ENCODE peak calls at places on chromosome 4, in five cellular contexts. One of them, this sample, is unnamed.
A peak's percentile ranks its signal among the peaks of the same experiment; 100 is the strongest.

GRCh38 chr4:139641218-139641617 is 24.4 kb upstream of the MGST2 start:
- DNase-seq in coronary artery: no peak
- DNase-seq in mucosa of descending colon: no peak
- DNase-seq in heart right ventricle: no peak
- DNase-seq in H4: no peak
- DNase-seq in this sample: no peak

GRCh38 chr4:52939739-52940138 is 77.6 kb downstream of the RASL11B start:
- DNase-seq in coronary artery: no peak
- DNase-seq in mucosa of descending colon: no peak
- DNase-seq in heart right ventricle: no peak
- DNase-seq in H4: no peak
- DNase-seq in this sample: no peak

GRCh38 chr4:138051157-138051556 is 191.0 kb downstream of the SLC7A11 start:
- DNase-seq in coronary artery: no peak
- DNase-seq in mucosa of descending colon: no peak
- DNase-seq in heart right ventricle: no peak
- DNase-seq in H4: no peak
- DNase-seq in this sample: no peak

GRCh38 chr4:138945840-138946239 is 69.7 kb upstream of the NOCT start:
- DNase-seq in coronary artery: no peak
- DNase-seq in mucosa of descending colon: no peak
- DNase-seq in heart right ventricle: no peak
- DNase-seq in H4: no peak
- DNase-seq in this sample: no peak

GRCh38 chr4:89303989-89304388 is 3.6 kb downstream of the GPRIN3 start:
- DNase-seq in coronary artery: no peak
- DNase-seq in mucosa of descending colon: no peak
- DNase-seq in heart right ventricle: no peak
- DNase-seq in H4: no peak
- DNase-seq in this sample: peak; percentile 24

GRCh38 chr4:120765271-120765985 is 157.1 kb downstream of the PRDM5 start:
- DNase-seq in coronary artery: no peak
- DNase-seq in mucosa of descending colon: no peak
- DNase-seq in heart right ventricle: no peak
- DNase-seq in H4: no peak
- DNase-seq in this sample: peak; percentile 68

GRCh38 chr4:84971319-84971932 is 4.9 kb upstream of the WDFY3 start:
- DNase-seq in coronary artery: no peak
- DNase-seq in mucosa of descending colon: no peak
- DNase-seq in heart right ventricle: no peak
- DNase-seq in H4: peak; percentile 62
- DNase-seq in this sample: peak; percentile 31

GRCh38 chr4:54784188-54784671 is 126.5 kb downstream of the KIT start:
- DNase-seq in coronary artery: peak; percentile 92
- DNase-seq in mucosa of descending colon: peak; percentile 72
- DNase-seq in heart right ventricle: peak; percentile 90
- DNase-seq in H4: peak; percentile 69
- DNase-seq in this sample: peak; percentile 5

GRCh38 chr4:63986253-63986652 is 423.0 kb downstream of the TECRL start:
- DNase-seq in coronary artery: no peak
- DNase-seq in mucosa of descending colon: no peak
- DNase-seq in heart right ventricle: no peak
- DNase-seq in H4: no peak
- DNase-seq in this sample: no peak

GRCh38 chr4:146087856-146088255 is 87.7 kb upstream of the LSM6 start:
- DNase-seq in coronary artery: no peak
- DNase-seq in mucosa of descending colon: no peak
- DNase-seq in heart right ventricle: no peak
- DNase-seq in H4: no peak
- DNase-seq in this sample: no peak

GRCh38 chr4:38150766-38151165 is 190.6 kb downstream of the PTTG2 start:
- DNase-seq in coronary artery: no peak
- DNase-seq in mucosa of descending colon: no peak
- DNase-seq in heart right ventricle: no peak
- DNase-seq in H4: peak; percentile 57
- DNase-seq in this sample: no peak

GRCh38 chr4:1193206-1194027 is 21.0 kb upstream of the SPON2 start:
- DNase-seq in coronary artery: peak; percentile 68
- DNase-seq in mucosa of descending colon: no peak
- DNase-seq in heart right ventricle: peak; percentile 13
- DNase-seq in H4: no peak
- DNase-seq in this sample: no peak

GRCh38 chr4:2743518-2744445 is 12.4 kb downstream of the TNIP2 start:
- DNase-seq in coronary artery: no peak
- DNase-seq in mucosa of descending colon: peak; percentile 82
- DNase-seq in heart right ventricle: no peak
- DNase-seq in H4: peak; percentile 5
- DNase-seq in this sample: no peak

GRCh38 chr4:151604238-151604637 is 156.6 kb downstream of the GATB start:
- DNase-seq in coronary artery: no peak
- DNase-seq in mucosa of descending colon: no peak
- DNase-seq in heart right ventricle: no peak
- DNase-seq in H4: peak; percentile 17
- DNase-seq in this sample: peak; percentile 4

GRCh38 chr4:76590847-76591281 is 155.8 kb downstream of the SHROOM3 start:
- DNase-seq in coronary artery: no peak
- DNase-seq in mucosa of descending colon: no peak
- DNase-seq in heart right ventricle: no peak
- DNase-seq in H4: no peak
- DNase-seq in this sample: no peak

GRCh38 chr4:46994007-46994405 is 625 bp upstream of the GABRA4 start:
- DNase-seq in coronary artery: peak; percentile 73
- DNase-seq in mucosa of descending colon: no peak
- DNase-seq in heart right ventricle: peak; percentile 23
- DNase-seq in H4: no peak
- DNase-seq in this sample: no peak

GRCh38 chr4:75834772-75835154 is 67.5 kb downstream of the PPEF2 start:
- DNase-seq in coronary artery: no peak
- DNase-seq in mucosa of descending colon: no peak
- DNase-seq in heart right ventricle: no peak
- DNase-seq in H4: no peak
- DNase-seq in this sample: no peak

GRCh38 chr4:62670509-62670908 is 1470.4 kb downstream of the ADGRL3 start:
- DNase-seq in coronary artery: no peak
- DNase-seq in mucosa of descending colon: no peak
- DNase-seq in heart right ventricle: peak; percentile 38
- DNase-seq in H4: peak; percentile 4
- DNase-seq in this sample: peak; percentile 16

GRCh38 chr4:181548873-181549541 is 694.2 kb upstream of the TENM3 start:
- DNase-seq in coronary artery: no peak
- DNase-seq in mucosa of descending colon: no peak
- DNase-seq in heart right ventricle: no peak
- DNase-seq in H4: peak; percentile 96
- DNase-seq in this sample: no peak

GRCh38 chr4:98658287-98659105 is at the start of gene TSPAN5:
- DNase-seq in coronary artery: peak; percentile 78
- DNase-seq in mucosa of descending colon: peak; percentile 86
- DNase-seq in heart right ventricle: peak; percentile 69
- DNase-seq in H4: peak; percentile 55
- DNase-seq in this sample: peak; percentile 81

GRCh38 chr4:70994069-70994366 is 569 bp downstream of the DCK start:
- DNase-seq in coronary artery: no peak
- DNase-seq in mucosa of descending colon: no peak
- DNase-seq in heart right ventricle: no peak
- DNase-seq in H4: no peak
- DNase-seq in this sample: no peak

GRCh38 chr4:184355111-184355604 is 119.2 kb downstream of the IRF2 start:
- DNase-seq in coronary artery: no peak
- DNase-seq in mucosa of descending colon: no peak
- DNase-seq in heart right ventricle: peak; percentile 92
- DNase-seq in H4: peak; percentile 90
- DNase-seq in this sample: peak; percentile 93

GRCh38 chr4:183504930-183505555 is at the start of gene ING2:
- DNase-seq in coronary artery: no peak
- DNase-seq in mucosa of descending colon: peak; percentile 78
- DNase-seq in heart right ventricle: no peak
- DNase-seq in H4: peak; percentile 49
- DNase-seq in this sample: peak; percentile 72

GRCh38 chr4:82275431-82276423 is 98.1 kb downstream of the HNRNPD start:
- DNase-seq in coronary artery: no peak
- DNase-seq in mucosa of descending colon: no peak
- DNase-seq in heart right ventricle: no peak
- DNase-seq in H4: no peak
- DNase-seq in this sample: no peak

GRCh38 chr4:71709961-71710360 is 73.9 kb downstream of the GC start:
- DNase-seq in coronary artery: no peak
- DNase-seq in mucosa of descending colon: no peak
- DNase-seq in heart right ventricle: no peak
- DNase-seq in H4: peak; percentile 11
- DNase-seq in this sample: no peak

GRCh38 chr4:8123389-8123788 is 35.2 kb downstream of the ABLIM2 start:
- DNase-seq in coronary artery: no peak
- DNase-seq in mucosa of descending colon: no peak
- DNase-seq in heart right ventricle: peak; percentile 54
- DNase-seq in H4: peak; percentile 35
- DNase-seq in this sample: no peak

GRCh38 chr4:26441110-26441509 is 49.2 kb downstream of the CCKAR start:
- DNase-seq in coronary artery: no peak
- DNase-seq in mucosa of descending colon: no peak
- DNase-seq in heart right ventricle: no peak
- DNase-seq in H4: no peak
- DNase-seq in this sample: no peak

GRCh38 chr4:176539785-176540175 is 220.0 kb downstream of the SPCS3 start:
- DNase-seq in coronary artery: no peak
- DNase-seq in mucosa of descending colon: no peak
- DNase-seq in heart right ventricle: no peak
- DNase-seq in H4: no peak
- DNase-seq in this sample: no peak

GRCh38 chr4:14143892-14144291 is 516.4 kb upstream of the BOD1L1 start:
- DNase-seq in coronary artery: no peak
- DNase-seq in mucosa of descending colon: no peak
- DNase-seq in heart right ventricle: no peak
- DNase-seq in H4: no peak
- DNase-seq in this sample: no peak

GRCh38 chr4:15654556-15655222 is 468 bp downstream of the FBXL5 start:
- DNase-seq in coronary artery: peak; percentile 80
- DNase-seq in mucosa of descending colon: peak; percentile 79
- DNase-seq in heart right ventricle: peak; percentile 55
- DNase-seq in H4: peak; percentile 18
- DNase-seq in this sample: no peak

GRCh38 chr4:6301732-6302442 is 32.2 kb downstream of the WFS1 start:
- DNase-seq in coronary artery: no peak
- DNase-seq in mucosa of descending colon: peak; percentile 45
- DNase-seq in heart right ventricle: no peak
- DNase-seq in H4: no peak
- DNase-seq in this sample: no peak

This sample was measured in RPMI8226.